ENCODE peak calls at places on chromosomes 11 and 22, in five cellular contexts. One of them, this sample, is unnamed.

GRCh38 chr11:64859542-64860414 is 15.3 kb upstream of the CDC42BPG start:
- DNase-seq in hepatocyte: no peak
- DNase-seq in epithelial cell of proximal tubule: no peak
- DNase-seq in fibroblast of lung: no peak
- DNase-seq in upper lobe of right lung: no peak
- DNase-seq in this sample: no peak

GRCh38 chr22:46674367-46674781 is 54.2 kb downstream of the GRAMD4 start:
- DNase-seq in upper lobe of right lung: no peak
- DNase-seq in fibroblast of lung: no peak
- DNase-seq in hepatocyte: no peak
- DNase-seq in epithelial cell of proximal tubule: no peak
- DNase-seq in this sample: no peak

GRCh38 chr11:130858215-130858614 is 58.1 kb downstream of the SNX19 start:
- DNase-seq in epithelial cell of proximal tubule: no peak
- DNase-seq in upper lobe of right lung: no peak
- DNase-seq in hepatocyte: no peak
- DNase-seq in fibroblast of lung: no peak
- DNase-seq in this sample: no peak

GRCh38 chr11:64063741-64064140 is 28.0 kb downstream of the FLRT1 start:
- DNase-seq in fibroblast of lung: no peak
- DNase-seq in hepatocyte: no peak
- DNase-seq in epithelial cell of proximal tubule: no peak
- DNase-seq in upper lobe of right lung: no peak
- DNase-seq in this sample: no peak

GRCh38 chr22:39738746-39739145 is 154.8 kb downstream of the ENTHD1 start:
- DNase-seq in upper lobe of right lung: no peak
- DNase-seq in fibroblast of lung: peak; percentile 81
- DNase-seq in hepatocyte: peak; percentile 30
- DNase-seq in epithelial cell of proximal tubule: no peak
- DNase-seq in this sample: no peak

GRCh38 chr11:43164831-43165230 is 147.0 kb upstream of the API5 start:
- DNase-seq in fibroblast of lung: no peak
- DNase-seq in upper lobe of right lung: no peak
- DNase-seq in hepatocyte: no peak
- DNase-seq in epithelial cell of proximal tubule: no peak
- DNase-seq in this sample: no peak

GRCh38 chr11:22521226-22521625 is 104.4 kb downstream of the FANCF start:
- DNase-seq in upper lobe of right lung: no peak
- DNase-seq in fibroblast of lung: peak; percentile 1
- DNase-seq in hepatocyte: peak; percentile 69
- DNase-seq in epithelial cell of proximal tubule: peak; percentile 79
- DNase-seq in this sample: no peak

GRCh38 chr11:68271023-68271780 is 571 bp downstream of the C11orf24 start:
- DNase-seq in upper lobe of right lung: no peak
- DNase-seq in hepatocyte: peak; percentile 83
- DNase-seq in epithelial cell of proximal tubule: no peak
- DNase-seq in fibroblast of lung: peak; percentile 77
- DNase-seq in this sample: no peak

GRCh38 chr11:76782526-76783293 is 446 bp upstream of the TSKU start:
- DNase-seq in epithelial cell of proximal tubule: no peak
- DNase-seq in hepatocyte: peak; percentile 97
- DNase-seq in upper lobe of right lung: peak; percentile 91
- DNase-seq in fibroblast of lung: peak; percentile 97
- DNase-seq in this sample: peak; percentile 83

GRCh38 chr11:68667511-68668253 is 16.7 kb upstream of the GAL start:
- DNase-seq in upper lobe of right lung: peak; percentile 34
- DNase-seq in hepatocyte: no peak
- DNase-seq in epithelial cell of proximal tubule: no peak
- DNase-seq in fibroblast of lung: no peak
- DNase-seq in this sample: no peak

GRCh38 chr11:104339383-104339831 is 175.5 kb upstream of the PDGFD start:
- DNase-seq in hepatocyte: no peak
- DNase-seq in upper lobe of right lung: no peak
- DNase-seq in fibroblast of lung: no peak
- DNase-seq in epithelial cell of proximal tubule: no peak
- DNase-seq in this sample: no peak

GRCh38 chr11:104338186-104338585 is 174.2 kb upstream of the PDGFD start:
- DNase-seq in epithelial cell of proximal tubule: no peak
- DNase-seq in hepatocyte: no peak
- DNase-seq in upper lobe of right lung: no peak
- DNase-seq in fibroblast of lung: peak; percentile 29
- DNase-seq in this sample: no peak

DNA sequence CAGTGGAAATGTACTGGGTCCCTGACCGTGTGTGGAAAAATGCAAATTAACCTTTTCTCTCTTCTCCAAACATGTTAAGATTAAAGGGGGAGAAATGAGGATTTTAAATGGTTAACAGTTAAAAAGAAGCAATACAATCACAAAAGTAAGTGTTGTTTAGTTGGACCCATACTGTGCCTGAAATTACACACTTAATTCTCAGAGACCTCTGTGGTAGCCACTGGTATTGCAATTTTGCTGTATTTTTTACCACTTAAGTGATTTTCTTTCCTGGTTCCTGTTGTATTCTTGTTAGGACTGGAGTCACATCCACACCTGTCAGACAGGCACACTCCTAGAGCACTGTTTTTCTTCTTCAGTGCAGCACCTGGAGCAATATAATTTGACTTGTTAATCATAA is 179.6 kb upstream of the PDGFD start:
- DNase-seq in fibroblast of lung: peak; percentile 10
- DNase-seq in upper lobe of right lung: no peak
- DNase-seq in hepatocyte: peak; percentile 18
- DNase-seq in epithelial cell of proximal tubule: no peak
- DNase-seq in this sample: no peak
- TF ChIP-seq CTCF in fibroblast of lung: peak; percentile 6
- TF ChIP-seq CTCF in upper lobe of right lung: peak; percentile 25
- TF ChIP-seq CTCF in hepatocyte: peak; percentile 17
- TF ChIP-seq CTCF in epithelial cell of proximal tubule: peak; percentile 41
- TF ChIP-seq CTCF in this sample: peak; percentile 11

GRCh38 chr11:17929171-17929570 is 83.7 kb downstream of the SERGEF start:
- DNase-seq in hepatocyte: no peak
- DNase-seq in upper lobe of right lung: no peak
- DNase-seq in epithelial cell of proximal tubule: no peak
- DNase-seq in fibroblast of lung: no peak
- DNase-seq in this sample: no peak

GRCh38 chr11:17930544-17931144 is 82.2 kb downstream of the SERGEF start:
- DNase-seq in epithelial cell of proximal tubule: no peak
- DNase-seq in hepatocyte: no peak
- DNase-seq in fibroblast of lung: no peak
- DNase-seq in upper lobe of right lung: no peak
- DNase-seq in this sample: no peak

GRCh38 chr11:17932472-17932871 is 80.4 kb downstream of the SERGEF start:
- DNase-seq in epithelial cell of proximal tubule: no peak
- DNase-seq in hepatocyte: no peak
- DNase-seq in upper lobe of right lung: no peak
- DNase-seq in fibroblast of lung: no peak
- DNase-seq in this sample: no peak

GRCh38 chr11:17933710-17934109 is 79.1 kb downstream of the SERGEF start:
- DNase-seq in fibroblast of lung: no peak
- DNase-seq in hepatocyte: no peak
- DNase-seq in epithelial cell of proximal tubule: no peak
- DNase-seq in upper lobe of right lung: no peak
- DNase-seq in this sample: no peak

DNA sequence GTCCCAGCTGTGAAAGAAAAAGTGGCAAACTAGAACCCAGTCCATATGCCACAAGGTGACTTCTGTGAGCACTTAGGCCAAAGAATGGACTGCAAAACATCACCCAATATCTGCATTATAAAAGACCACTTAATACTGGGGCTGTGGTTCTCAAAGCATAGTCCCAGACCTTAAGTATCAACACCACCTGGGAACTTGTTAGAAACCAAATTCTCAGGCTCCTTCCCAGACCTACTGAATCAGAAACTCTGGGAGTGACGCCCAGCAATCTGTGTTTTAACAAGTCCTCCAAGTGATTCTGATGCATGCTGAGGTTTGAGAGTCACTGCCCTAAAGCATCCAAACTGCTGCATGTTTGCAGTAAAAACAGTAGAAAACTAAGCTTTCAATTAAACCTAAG is 81.3 kb downstream of the SERGEF start:
- DNase-seq in epithelial cell of proximal tubule: no peak
- DNase-seq in fibroblast of lung: no peak
- DNase-seq in upper lobe of right lung: no peak
- DNase-seq in hepatocyte: no peak
- DNase-seq in this sample: no peak
- H3K4me3 ChIP-seq in epithelial cell of proximal tubule: no peak overlapping the region
- H3K4me3 ChIP-seq in fibroblast of lung: no peak overlapping the region
- H3K4me3 ChIP-seq in upper lobe of right lung: no peak overlapping the region
- H3K4me3 ChIP-seq in hepatocyte: no peak overlapping the region
- H3K4me3 ChIP-seq in this sample: no peak overlapping the region

DNA sequence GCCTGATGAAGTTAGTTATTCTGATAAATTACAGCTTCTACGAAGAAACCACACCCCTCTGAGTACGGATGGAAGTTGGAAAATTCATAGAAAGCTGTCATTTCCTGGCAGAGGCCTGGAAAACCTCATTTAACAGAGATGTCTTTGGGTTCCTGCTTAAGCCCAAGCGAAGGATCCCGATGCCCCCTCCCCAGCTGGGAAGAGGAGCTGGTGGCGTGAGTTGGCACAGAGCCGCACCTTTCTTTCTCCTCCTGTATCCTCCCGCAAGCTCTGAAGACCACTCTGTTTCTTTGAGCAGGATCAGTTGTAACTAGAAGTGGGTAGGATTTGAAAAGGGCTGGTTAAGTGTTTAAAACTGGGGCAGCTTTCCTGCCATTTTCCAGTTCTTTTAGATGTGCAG is 62.7 kb downstream of the PARVB start:
- DNase-seq in hepatocyte: peak; percentile 18
- DNase-seq in upper lobe of right lung: no peak
- DNase-seq in fibroblast of lung: no peak
- DNase-seq in epithelial cell of proximal tubule: no peak
- DNase-seq in this sample: no peak
- TF ChIP-seq CTCF in hepatocyte: no peak
- TF ChIP-seq CTCF in upper lobe of right lung: no peak
- TF ChIP-seq CTCF in fibroblast of lung: no peak
- TF ChIP-seq CTCF in epithelial cell of proximal tubule: no peak
- TF ChIP-seq CTCF in this sample: no peak

GRCh38 chr22:25085930-25086901 is 113.4 kb upstream of the CRYBB3 start:
- DNase-seq in epithelial cell of proximal tubule: peak; percentile 16
- DNase-seq in fibroblast of lung: no peak
- DNase-seq in hepatocyte: peak; percentile 66
- DNase-seq in upper lobe of right lung: no peak
- DNase-seq in this sample: no peak
- H3K4me3 ChIP-seq in epithelial cell of proximal tubule: no peak overlapping the region
- H3K4me3 ChIP-seq in fibroblast of lung: no peak overlapping the region
- H3K4me3 ChIP-seq in hepatocyte: no peak overlapping the region
- H3K4me3 ChIP-seq in upper lobe of right lung: no peak overlapping the region
- H3K4me3 ChIP-seq in this sample: no peak overlapping the region

GRCh38 chr11:57662893-57663292 is 5.0 kb upstream of the ZDHHC5 start:
- DNase-seq in epithelial cell of proximal tubule: no peak
- DNase-seq in upper lobe of right lung: no peak
- DNase-seq in fibroblast of lung: no peak
- DNase-seq in hepatocyte: peak; percentile 18
- DNase-seq in this sample: no peak
- TF ChIP-seq CTCF in epithelial cell of proximal tubule: peak; percentile 52
- TF ChIP-seq CTCF in upper lobe of right lung: no peak
- TF ChIP-seq CTCF in fibroblast of lung: no peak
- TF ChIP-seq CTCF in hepatocyte: peak; percentile 15
- TF ChIP-seq CTCF in this sample: no peak

DNA sequence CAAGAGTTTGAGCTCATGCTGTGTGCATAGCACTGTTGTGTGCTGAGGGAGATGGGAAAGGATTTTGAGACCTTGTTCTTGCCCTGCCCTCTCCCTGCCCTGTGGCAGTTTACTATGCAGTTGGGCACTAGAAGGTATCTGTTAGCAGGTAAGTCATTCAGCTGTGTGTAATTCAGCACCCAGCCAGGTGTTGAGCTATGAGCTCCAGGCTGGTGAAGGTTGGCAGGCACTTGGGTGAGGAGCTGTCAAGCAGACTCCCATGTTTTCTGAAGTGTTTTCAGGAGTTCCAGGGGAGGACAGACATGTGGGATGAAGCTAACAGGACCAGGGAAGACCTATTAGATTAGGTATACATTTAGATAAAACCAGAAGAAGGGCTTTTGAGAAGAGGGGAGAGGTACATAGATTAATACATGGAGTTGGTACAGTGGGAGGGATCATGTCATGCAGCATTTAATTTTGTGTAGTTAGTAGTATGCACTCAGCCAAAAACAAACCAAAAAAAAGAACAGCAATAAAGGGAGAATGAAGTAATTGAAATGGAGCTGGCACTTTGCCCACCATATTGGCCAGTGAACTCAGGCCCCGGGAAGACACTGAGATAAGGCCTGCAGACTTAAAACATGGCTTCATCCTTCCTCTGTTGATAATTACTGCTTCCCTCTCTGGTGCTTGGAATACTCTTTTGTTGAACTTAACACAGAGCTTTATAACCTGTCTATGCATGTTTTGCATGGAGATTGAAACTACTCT is 2.9 kb downstream of the PANX1 start:
- DNase-seq in upper lobe of right lung: no peak
- DNase-seq in hepatocyte: peak; percentile 39
- DNase-seq in fibroblast of lung: peak; percentile 66
- DNase-seq in epithelial cell of proximal tubule: no peak
- DNase-seq in this sample: no peak
- H3K4me3 ChIP-seq in upper lobe of right lung: peak overlapping the region; percentile 96
- H3K4me3 ChIP-seq in hepatocyte: no peak overlapping the region
- H3K4me3 ChIP-seq in fibroblast of lung: peak overlapping the region; percentile 76
- H3K4me3 ChIP-seq in epithelial cell of proximal tubule: no peak overlapping the region
- H3K4me3 ChIP-seq in this sample: no peak overlapping the region

GRCh38 chr11:13923182-13923581 is 39.3 kb upstream of the SPON1 start:
- DNase-seq in hepatocyte: no peak
- DNase-seq in epithelial cell of proximal tubule: peak; percentile 57
- DNase-seq in upper lobe of right lung: no peak
- DNase-seq in fibroblast of lung: no peak
- DNase-seq in this sample: no peak
- TF ChIP-seq CTCF in hepatocyte: no peak
- TF ChIP-seq CTCF in epithelial cell of proximal tubule: peak; percentile 62
- TF ChIP-seq CTCF in upper lobe of right lung: peak; percentile 7
- TF ChIP-seq CTCF in fibroblast of lung: no peak
- TF ChIP-seq CTCF in this sample: no peak

GRCh38 chr22:50730941-50731661 is 6.9 kb upstream of the ACR start:
- DNase-seq in hepatocyte: no peak
- DNase-seq in upper lobe of right lung: peak; percentile 69
- DNase-seq in epithelial cell of proximal tubule: no peak
- DNase-seq in fibroblast of lung: no peak
- DNase-seq in this sample: no peak
- H3K4me3 ChIP-seq in hepatocyte: no peak overlapping the region
- H3K4me3 ChIP-seq in upper lobe of right lung: no peak overlapping the region
- H3K4me3 ChIP-seq in epithelial cell of proximal tubule: no peak overlapping the region
- H3K4me3 ChIP-seq in fibroblast of lung: no peak overlapping the region
- H3K4me3 ChIP-seq in this sample: no peak overlapping the region

DNA sequence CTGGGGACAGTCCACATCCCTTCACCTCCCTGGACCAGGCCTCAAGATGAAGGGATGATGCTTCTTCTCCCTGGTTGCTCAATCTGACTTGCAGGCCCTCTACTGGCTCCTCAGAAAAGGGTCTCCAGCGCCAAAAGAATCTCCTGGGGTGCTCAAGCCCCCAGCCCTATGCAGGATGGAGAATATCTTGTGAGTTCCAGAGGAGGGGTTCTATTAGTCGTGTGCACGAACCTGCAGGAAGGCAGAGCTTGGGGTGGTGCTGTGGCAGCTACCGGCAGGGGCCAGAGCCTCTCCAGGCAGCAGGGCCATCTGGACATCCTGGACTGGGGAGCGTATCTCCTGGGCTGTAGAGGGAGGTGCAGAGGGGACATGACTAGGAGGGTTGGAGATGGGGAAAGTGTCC is 1339.5 kb downstream of the BRD1 start:
- DNase-seq in fibroblast of lung: no peak
- DNase-seq in hepatocyte: peak; percentile 10
- DNase-seq in upper lobe of right lung: no peak
- DNase-seq in epithelial cell of proximal tubule: no peak
- DNase-seq in this sample: no peak
- TF ChIP-seq CTCF in fibroblast of lung: no peak
- TF ChIP-seq CTCF in hepatocyte: peak; percentile 39
- TF ChIP-seq CTCF in upper lobe of right lung: no peak
- TF ChIP-seq CTCF in epithelial cell of proximal tubule: no peak
- TF ChIP-seq CTCF in this sample: no peak